ENCODE peak calls at places on chromosomes 3 and 15, in eight cellular contexts. X, R, N, U, V, O, K and H are unnamed samples. For H3K4me1, the result is how much of the 10 kb centered on the place peaks cover.

GRCh38 chr15:53843166-53843565 is 83.7 kb upstream of the WDR72 start:
- DNase-seq in X (no peak), R (no peak), N (no peak), U (no peak), V (no peak), O (no peak), K (no peak), H (no peak)

GRCh38 chr15:22262613-22263020 is 182.3 kb downstream of the OR4M2 start:
- DNase-seq in X (no peak), R (no peak), N (no peak), U (no peak), V (no peak), O (peak), K (no peak), H (peak)

GRCh38 chr3:130459944-130460343 is 57.0 kb upstream of the COL6A6 start:
- DNase-seq in X (no peak), R (no peak), N (no peak), U (no peak), V (no peak), O (no peak), K (no peak), H (no peak)

GRCh38 chr3:9951598-9951961 is 628 bp downstream of the PRRT3 start:
- DNase-seq in X (no peak), R (no peak), N (no peak), U (no peak), V (no peak), O (no peak), K (no peak), H (no peak)

GRCh38 chr3:65946438-65946837 is 92.3 kb downstream of the MAGI1 start:
- DNase-seq in X (no peak), R (no peak), N (no peak), U (no peak), V (no peak), O (peak), K (no peak), H (peak)

GRCh38 chr3:100089802-100090668 is 24.3 kb downstream of the FILIP1L start:
- DNase-seq in X (no peak), R (no peak), N (peak), U (peak), V (no peak), O (peak), K (no peak), H (no peak)

GRCh38 chr15:79248183-79248582 is 34.3 kb upstream of the ANKRD34C start:
- DNase-seq in X (no peak), R (no peak), N (no peak), U (no peak), V (no peak), O (no peak), K (no peak), H (no peak)

GRCh38 chr15:67998599-67999122 is 55.5 kb upstream of the PIAS1 start:
- DNase-seq in X (peak), R (no peak), N (no peak), U (no peak), V (no peak), O (no peak), K (no peak), H (no peak)

GRCh38 chr15:89378699-89379422 is 44.2 kb upstream of the POLG start:
- DNase-seq in X (no peak), R (no peak), N (no peak), U (no peak), V (no peak), O (no peak), K (peak), H (no peak)

DNA sequence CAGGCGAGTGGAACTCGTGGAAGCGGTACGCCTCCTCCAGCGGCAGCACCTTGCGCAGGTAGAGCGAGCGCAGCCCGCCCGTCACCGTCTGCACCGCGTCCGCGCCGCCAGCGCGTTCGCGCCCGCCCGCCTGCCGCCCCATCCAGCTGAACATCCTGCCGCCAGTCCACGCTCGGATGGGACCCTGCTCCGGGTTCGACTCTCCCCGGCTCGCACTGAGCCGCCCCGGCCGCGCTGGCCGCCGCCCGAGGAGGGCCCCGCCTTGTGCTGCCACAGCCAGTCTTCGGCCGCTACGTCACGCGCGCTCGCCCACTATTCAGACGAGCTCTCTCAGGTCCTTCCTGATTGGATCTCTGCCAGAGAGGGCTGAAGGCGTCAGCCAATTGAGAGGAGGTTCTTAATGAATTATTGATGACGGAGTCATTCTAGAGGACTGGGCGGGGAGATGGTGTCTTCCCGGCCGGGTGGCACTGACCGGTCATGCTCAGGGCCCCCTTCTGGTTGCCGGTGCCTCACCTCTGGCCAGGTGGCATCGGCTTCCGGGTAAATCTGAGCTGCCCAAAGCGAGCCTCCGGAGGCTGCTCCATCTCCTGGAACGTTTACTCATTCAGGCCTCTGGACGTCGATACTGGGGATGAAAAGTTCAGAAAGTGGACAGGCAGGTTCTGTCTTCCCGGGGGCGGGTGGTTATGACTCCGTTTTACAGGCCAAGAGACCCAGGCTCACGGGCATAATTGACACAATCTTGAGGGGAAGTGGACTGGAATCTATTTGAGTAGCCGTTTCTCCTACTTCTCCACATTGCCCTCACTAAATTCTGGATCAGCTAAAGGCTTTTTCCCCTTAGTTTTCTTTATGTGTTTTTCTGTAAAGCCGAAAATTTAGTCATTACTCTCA is at the start of gene EHD4:
- DNase-seq in X (peak), R (peak), N (peak), U (peak), V (peak), O (peak), K (peak), H (peak)
- TF ChIP-seq POLR2A in X (peak), R (no peak), N (peak), U (peak), V (peak), O (no peak), K (peak), H (peak)

GRCh38 chr3:52245322-52246263 is at the start of gene PPM1M:
- DNase-seq in X (peak), R (peak), N (no peak), U (peak), V (no peak), O (peak), K (peak), H (peak)
- H3K4me1 ChIP-seq in X (under half), R (under half), N (under half), U (under half), V (under half), O (under half), K (under half), H (under half)

GRCh38 chr3:126355777-126356372 is 1.3 kb downstream of the KLF15 start:
- DNase-seq in X (peak), R (peak), N (peak), U (peak), V (no peak), O (peak), K (peak), H (peak)
- TF ChIP-seq POLR2A in X (no peak), R (no peak), N (peak), U (peak), V (no peak), O (no peak), K (no peak), H (peak)

GRCh38 chr15:58737298-58737697 is 12.2 kb downstream of the ADAM10 start:
- DNase-seq in X (no peak), R (no peak), N (no peak), U (no peak), V (no peak), O (no peak), K (no peak), H (no peak)
- H3K4me1 ChIP-seq in X (under half), R (half or more), N (under half), U (under half), V (under half), O (half or more), K (under half), H (under half)

DNA sequence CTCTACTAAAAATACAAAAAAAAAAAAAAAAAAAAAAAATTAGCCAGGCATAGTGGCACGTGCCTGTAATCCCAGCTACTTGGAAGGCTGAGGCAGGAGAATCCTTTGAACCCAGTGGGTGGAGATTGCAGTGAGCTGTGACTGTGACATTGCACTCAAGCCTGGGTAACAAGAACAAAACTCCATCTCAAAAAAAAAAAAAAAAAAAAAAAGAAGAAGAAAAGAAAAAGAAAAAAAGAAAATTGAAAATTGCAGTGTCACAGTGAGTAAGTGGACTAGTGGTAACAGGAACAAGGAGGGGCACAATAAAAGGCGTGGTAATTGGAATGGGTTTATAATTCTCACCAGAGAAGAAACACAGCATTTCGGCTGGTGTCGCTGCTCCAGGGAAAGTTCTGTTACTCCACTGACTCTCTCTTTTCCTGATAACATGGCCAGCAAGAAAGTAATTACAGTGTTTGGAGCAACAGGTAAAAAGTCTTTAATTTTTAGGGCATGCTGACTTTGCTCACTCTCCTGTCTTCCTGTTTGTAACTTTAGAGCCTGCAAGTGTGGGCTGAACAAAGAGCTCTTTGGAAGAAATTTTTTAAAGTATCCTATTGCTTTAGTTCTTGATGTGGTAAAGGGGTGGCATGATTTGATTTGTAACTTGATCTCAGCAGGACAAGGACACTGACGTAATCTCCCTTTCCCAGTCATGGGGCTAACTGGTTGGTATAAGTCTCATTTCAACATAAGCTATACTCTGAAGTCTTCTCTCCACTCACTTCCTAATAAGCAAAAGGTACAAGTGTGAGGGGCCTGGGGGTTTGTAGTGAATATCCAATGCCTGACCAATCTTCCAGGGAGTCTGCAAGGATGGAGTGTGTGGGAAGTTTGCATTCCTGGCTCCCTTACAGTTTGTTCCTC is 22.0 kb upstream of the TRA2B start:
- DNase-seq in X (peak), R (no peak), N (no peak), U (no peak), V (no peak), O (no peak), K (no peak), H (no peak)
- TF ChIP-seq POLR2A in X (no peak), R (no peak), N (no peak), U (no peak), V (no peak), O (no peak), K (no peak), H (no peak)

DNA sequence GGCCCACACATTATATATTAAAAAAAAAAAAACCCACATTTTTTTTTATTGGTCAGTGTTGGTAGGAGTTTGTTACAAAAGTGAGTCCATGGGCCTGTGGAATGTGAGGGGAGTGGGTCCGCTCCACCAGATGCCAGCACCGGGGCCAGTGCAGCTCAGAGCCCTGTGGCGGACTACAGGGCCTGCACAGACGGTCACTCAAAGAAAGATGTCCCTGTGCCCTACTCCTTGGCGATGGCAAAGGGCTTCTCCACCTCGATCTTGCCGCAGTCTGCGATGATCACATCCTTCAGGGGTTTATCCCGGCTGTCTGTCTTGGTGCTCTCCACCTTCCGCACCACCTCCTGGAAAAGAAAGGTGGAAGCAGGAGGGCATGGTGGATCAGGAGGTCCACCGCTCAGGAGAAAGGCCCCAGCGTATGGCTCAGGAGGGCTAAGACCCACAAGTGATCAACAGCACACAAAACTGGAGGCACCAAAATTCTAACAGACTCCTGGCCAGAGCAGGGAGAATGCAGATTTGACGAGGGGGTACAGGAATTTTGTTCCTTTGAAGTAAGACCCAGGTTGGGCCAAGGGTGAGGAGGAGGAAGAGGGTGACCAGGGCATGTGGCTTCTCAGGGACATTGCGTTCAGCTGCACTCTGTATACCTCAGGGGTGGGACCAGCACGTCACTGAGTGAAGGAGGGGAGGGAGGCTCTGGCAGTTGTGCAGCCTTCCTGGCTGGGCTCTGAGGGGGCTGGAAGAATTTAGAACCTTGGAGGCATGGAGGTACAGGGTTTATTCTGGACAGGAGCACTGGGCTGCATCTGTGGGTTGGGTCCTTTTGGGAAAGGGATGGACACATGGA is 4.5 kb downstream of the SNX22 start:
- DNase-seq in X (no peak), R (no peak), N (no peak), U (no peak), V (no peak), O (no peak), K (no peak), H (peak)
- H3K4me1 ChIP-seq in X (under half), R (under half), N (under half), U (under half), V (under half), O (half or more), K (under half), H (under half)